ENCODE peak calls at places on chromosome 3, in nine cellular contexts. K is GM23338, U is NCI-H2171 treated with DMSO at 0.1 percent for 48 hours, T is BJ, G is mesendoderm, N is lower leg skin, M is OCI-LY7, A is left cardiac atrium, V is germinal center. R is an unnamed sample.
A peak's percentile ranks its signal among the peaks of the same experiment; 100 is the strongest.

GRCh38 chr3:193641376-193641775 is 48.4 kb downstream of the OPA1 start:
- DNase-seq in A (no peak), V (no peak), U (no peak), T (no peak), M (no peak), N (no peak), G (no peak), K (no peak), R (no peak)

GRCh38 chr3:16770021-16770420 is 114.7 kb upstream of the PLCL2 start:
- DNase-seq in V (no peak), M (no peak), G (no peak), T (no peak), U (no peak), A (no peak), K (no peak), N (no peak), R (no peak)

GRCh38 chr3:52406791-52407510 is 38.0 kb downstream of the SEMA3G start:
- DNase-seq in M (no peak), T (no peak), U (no peak), K (no peak), V (no peak), G (no peak), N (no peak), A (no peak), R (no peak)

GRCh38 chr3:174125267-174125844 is 727.8 kb downstream of the NLGN1 start:
- DNase-seq in A (no peak), M (peak; percentile 1), K (peak; percentile 76), V (no peak), U (peak; percentile 70), N (no peak), T (no peak), G (peak; percentile 73), R (peak; percentile 35)

GRCh38 chr3:88480822-88481221 is 331.1 kb downstream of the C3orf38 start:
- DNase-seq in M (no peak), K (no peak), V (no peak), N (no peak), G (no peak), U (no peak), T (no peak), A (no peak), R (no peak)

GRCh38 chr3:184551614-184552256 is 9.8 kb upstream of the EPHB3 start:
- DNase-seq in A (no peak), G (no peak), K (no peak), M (no peak), T (no peak), V (no peak), N (no peak), U (no peak), R (no peak)

GRCh38 chr3:52896613-52897012 is 735 bp downstream of the STIMATE start:
- DNase-seq in M (peak; percentile 37), K (peak; percentile 77), U (no peak), V (peak; percentile 58), A (no peak), N (no peak), G (peak; percentile 27), T (no peak), R (no peak)

GRCh38 chr3:25259871-25260270 is 168.2 kb upstream of the RARB start:
- DNase-seq in U (no peak), N (no peak), A (no peak), G (no peak), K (no peak), T (no peak), M (no peak), V (no peak), R (no peak)

GRCh38 chr3:129890125-129890524 is 3.4 kb downstream of the TMCC1 start:
- DNase-seq in M (peak; percentile 83), A (no peak), V (peak; percentile 21), N (no peak), T (no peak), U (peak; percentile 49), K (no peak), G (no peak), R (peak; percentile 80)

GRCh38 chr3:178117641-178118040 is 418.6 kb upstream of the KCNMB2 start:
- DNase-seq in G (no peak), V (no peak), T (no peak), U (no peak), M (no peak), N (no peak), A (no peak), K (no peak), R (no peak)

GRCh38 chr3:127192576-127193232 is at the start of gene PRR23E:
- DNase-seq in V (no peak), N (no peak), A (no peak), M (no peak), K (no peak), T (no peak), G (no peak), U (no peak), R (no peak)

R was measured in RPMI8226.